ENCODE peak calls at places on chromosomes 3 and 15, in nine cellular contexts. D is iris pigment epithelial cell, K is amygdala, F is RPMI7951, I is AG20443, H is HTR-8/SVneo, T is AG09319, Q is glomerular endothelial cell, O is pancreas. E is an unnamed sample.

GRCh38 chr3:13189639-13190375 is 116.6 kb upstream of the IQSEC1 start:
- DNase-seq in O (no peak), K (no peak), T (no peak), F (peak; percentile 79), H (peak; percentile 51), I (peak; percentile 74), Q (peak; percentile 2), D (peak; percentile 48), E (peak; percentile 86)

GRCh38 chr15:78056714-78057269 is 20.7 kb downstream of the TBC1D2B start:
- DNase-seq in H (no peak), T (no peak), O (peak; percentile 60), F (peak; percentile 37), D (peak; percentile 56), I (no peak), K (no peak), Q (no peak), E (no peak)

GRCh38 chr15:68301300-68301699 is 23.8 kb downstream of the FEM1B start:
- DNase-seq in I (no peak), D (no peak), T (no peak), Q (no peak), O (no peak), H (no peak), F (no peak), K (no peak), E (no peak)

GRCh38 chr3:148079370-148079769 is 618.3 kb upstream of the AGTR1 start:
- DNase-seq in H (no peak), K (no peak), F (peak; percentile 61), Q (no peak), O (no peak), T (no peak), I (peak; percentile 22), D (no peak), E (no peak)

GRCh38 chr3:87336761-87337160 is 60.4 kb upstream of the POU1F1 start:
- DNase-seq in D (peak; percentile 17), T (no peak), Q (no peak), I (no peak), H (no peak), K (no peak), F (peak; percentile 55), O (no peak), E (no peak)

GRCh38 chr15:73388256-73388781 is 19.6 kb upstream of the HCN4 start:
- DNase-seq in Q (no peak), I (peak; percentile 48), O (peak; percentile 43), H (peak; percentile 95), K (no peak), T (no peak), D (peak; percentile 78), F (peak; percentile 83), E (no peak)

GRCh38 chr3:28326458-28326926 is 22.0 kb upstream of the ZCWPW2 start:
- DNase-seq in I (no peak), Q (no peak), F (peak; percentile 26), O (no peak), K (no peak), T (no peak), D (peak; percentile 37), H (no peak), E (no peak)

GRCh38 chr3:33030246-33030645 is 66.7 kb downstream of the GLB1 start:
- DNase-seq in I (no peak), T (no peak), H (no peak), F (no peak), O (no peak), D (no peak), Q (no peak), K (no peak), E (no peak)

GRCh38 chr3:132569153-132569552 is 27.9 kb upstream of the ACKR4 start:
- DNase-seq in D (no peak), O (no peak), T (no peak), Q (no peak), F (peak; percentile 74), K (no peak), I (no peak), H (no peak), E (no peak)

GRCh38 chr3:107416886-107417285 is 39.6 kb downstream of the CCDC54 start:
- DNase-seq in D (peak; percentile 87), O (no peak), T (no peak), K (no peak), I (no peak), Q (no peak), F (no peak), H (no peak), E (no peak)

GRCh38 chr15:39438260-39438659 is 142.6 kb upstream of the THBS1 start:
- DNase-seq in D (no peak), Q (no peak), O (peak; percentile 35), T (no peak), H (no peak), K (no peak), I (no peak), F (no peak), E (no peak)

GRCh38 chr15:77094397-77095030 is 23.6 kb upstream of the TSPAN3 start:
- DNase-seq in D (no peak), O (no peak), H (no peak), T (no peak), I (no peak), Q (no peak), F (no peak), K (no peak), E (no peak)

GRCh38 chr15:88646951-88647350 is 8.1 kb downstream of the ISG20 start:
- DNase-seq in H (no peak), I (no peak), O (no peak), F (no peak), D (no peak), T (no peak), K (no peak), Q (no peak), E (no peak)

GRCh38 chr15:79170256-79170664 is 79.7 kb upstream of the RASGRF1 start:
- DNase-seq in Q (no peak), F (peak; percentile 52), T (no peak), K (no peak), D (peak; percentile 50), O (no peak), H (peak; percentile 67), I (peak; percentile 79), E (peak; percentile 57)

GRCh38 chr3:4734454-4734853 is 241.3 kb downstream of the ITPR1 start:
- DNase-seq in D (no peak), K (no peak), O (no peak), Q (no peak), H (no peak), I (no peak), T (no peak), F (no peak), E (no peak)

GRCh38 chr3:170490828-170491560 is 72.3 kb downstream of the CLDN11 start:
- DNase-seq in D (no peak), Q (no peak), F (no peak), H (no peak), T (no peak), I (no peak), O (no peak), K (no peak), E (no peak)

GRCh38 chr15:80404719-80405553 is 754 bp downstream of the ARNT2 start:
- DNase-seq in O (no peak), T (no peak), D (no peak), Q (no peak), I (peak; percentile 70), F (no peak), H (peak; percentile 47), K (no peak), E (no peak)

GRCh38 chr15:67010898-67011619 is 54.3 kb upstream of the SMAD3 start:
- DNase-seq in F (no peak), I (no peak), Q (no peak), D (peak; percentile 31), O (no peak), H (no peak), T (no peak), K (no peak), E (no peak)

GRCh38 chr15:38085104-38085503 is 150.7 kb downstream of the TMCO5A start:
- DNase-seq in I (no peak), Q (no peak), F (no peak), O (no peak), D (no peak), K (no peak), T (no peak), H (no peak), E (no peak)

GRCh38 chr15:39140060-39140604 is 440.7 kb upstream of the THBS1 start:
- DNase-seq in Q (peak; percentile 99), D (peak; percentile 90), K (no peak), O (no peak), T (peak; percentile 81), H (peak; percentile 62), F (peak; percentile 99), I (peak; percentile 54), E (peak; percentile 100)

GRCh38 chr3:46674031-46674592 is 19.4 kb downstream of the ALS2CL start:
- DNase-seq in Q (no peak), I (no peak), O (peak; percentile 8), K (no peak), F (no peak), H (no peak), D (no peak), T (no peak), E (no peak)

GRCh38 chr3:38646062-38646461 is 3.4 kb downstream of the SCN5A start:
- DNase-seq in F (no peak), O (no peak), K (no peak), D (no peak), Q (no peak), H (no peak), T (no peak), I (no peak), E (no peak)

GRCh38 chr3:137032465-137033120 is 74.8 kb downstream of the IL20RB start:
- DNase-seq in D (peak; percentile 80), O (peak; percentile 77), I (peak; percentile 94), K (peak; percentile 62), H (peak; percentile 88), Q (peak; percentile 76), T (peak; percentile 34), F (peak; percentile 80), E (peak; percentile 79)

GRCh38 chr15:56757884-56758283 is 24.6 kb upstream of the ZNF280D start:
- DNase-seq in D (no peak), H (no peak), F (no peak), I (no peak), Q (no peak), O (no peak), K (no peak), T (no peak), E (no peak)

GRCh38 chr15:101652783-101653430 is 726 bp upstream of the TM2D3 start:
- DNase-seq in O (peak; percentile 39), I (peak; percentile 33), Q (no peak), K (no peak), F (peak; percentile 18), T (no peak), D (peak; percentile 71), H (no peak), E (no peak)

GRCh38 chr3:129526121-129526900 is 2.1 kb upstream of the RHO start:
- DNase-seq in D (peak; percentile 12), T (no peak), Q (no peak), K (no peak), I (no peak), F (no peak), H (no peak), O (no peak), E (no peak)

GRCh38 chr15:31325432-31325975 is 1.1 kb upstream of the KLF13 start:
- DNase-seq in H (peak; percentile 15), T (no peak), Q (no peak), O (peak; percentile 68), F (no peak), K (peak; percentile 65), D (peak; percentile 29), I (peak; percentile 63), E (no peak)

GRCh38 chr3:184524981-184525336 is 36.6 kb upstream of the EPHB3 start:
- DNase-seq in T (no peak), Q (no peak), F (no peak), K (no peak), D (no peak), O (no peak), H (no peak), I (no peak), E (peak; percentile 67)

GRCh38 chr3:14472471-14473351 is 67.4 kb downstream of the GRIP2 start:
- DNase-seq in H (peak; percentile 96), T (no peak), Q (peak; percentile 47), K (no peak), D (peak; percentile 94), I (peak; percentile 95), F (peak; percentile 99), O (no peak), E (peak; percentile 82)

GRCh38 chr3:108528459-108529231 is 18.2 kb upstream of the MYH15 start:
- DNase-seq in O (no peak), F (no peak), D (no peak), H (no peak), I (no peak), T (no peak), K (no peak), Q (no peak), E (peak; percentile 12)

GRCh38 chr3:16825617-16826204 is 59.0 kb upstream of the PLCL2 start:
- DNase-seq in K (no peak), T (no peak), D (no peak), I (no peak), Q (no peak), O (no peak), H (no peak), F (no peak), E (no peak)